ENCODE peak calls at places on chromosomes 3 and 15, in seven cellular contexts. One of them, this sample, is unnamed.

GRCh38 chr15:50066202-50066601 is 52.8 kb downstream of the ATP8B4 start:
- DNase-seq in HepG2: no peak
- DNase-seq in HCT116: no peak
- DNase-seq in A549: peak; percentile 18
- DNase-seq in SK-N-SH: no peak
- DNase-seq in GM23338: peak; percentile 19
- DNase-seq in GM12878: no peak
- DNase-seq in this sample: no peak

GRCh38 chr15:83973816-83974215 is 261.8 kb upstream of the GOLGA6L4 start:
- DNase-seq in HepG2: peak; percentile 2
- DNase-seq in HCT116: no peak
- DNase-seq in A549: peak; percentile 12
- DNase-seq in SK-N-SH: peak; percentile 20
- DNase-seq in GM23338: peak; percentile 33
- DNase-seq in GM12878: no peak
- DNase-seq in this sample: peak; percentile 4

GRCh38 chr15:64485796-64486195 is 25.4 kb downstream of the ZNF609 start:
- DNase-seq in HepG2: no peak
- DNase-seq in HCT116: no peak
- DNase-seq in A549: no peak
- DNase-seq in SK-N-SH: no peak
- DNase-seq in GM23338: no peak
- DNase-seq in GM12878: no peak
- DNase-seq in this sample: no peak

GRCh38 chr15:101642361-101642760 is 9.8 kb downstream of the TM2D3 start:
- DNase-seq in HepG2: no peak
- DNase-seq in HCT116: no peak
- DNase-seq in A549: no peak
- DNase-seq in SK-N-SH: peak; percentile 47
- DNase-seq in GM23338: no peak
- DNase-seq in GM12878: no peak
- DNase-seq in this sample: no peak

GRCh38 chr3:63968612-63969350 is 54.5 kb downstream of the PSMD6 start:
- DNase-seq in HepG2: no peak
- DNase-seq in HCT116: no peak
- DNase-seq in A549: no peak
- DNase-seq in SK-N-SH: no peak
- DNase-seq in GM23338: no peak
- DNase-seq in GM12878: no peak
- DNase-seq in this sample: no peak

GRCh38 chr3:122628567-122628966 is 51.1 kb downstream of the PARP15 start:
- DNase-seq in HepG2: no peak
- DNase-seq in HCT116: no peak
- DNase-seq in A549: no peak
- DNase-seq in SK-N-SH: no peak
- DNase-seq in GM23338: no peak
- DNase-seq in GM12878: no peak
- DNase-seq in this sample: no peak

GRCh38 chr3:57959407-57960173 is 48.6 kb upstream of the FLNB start:
- DNase-seq in HepG2: no peak
- DNase-seq in HCT116: no peak
- DNase-seq in A549: no peak
- DNase-seq in SK-N-SH: no peak
- DNase-seq in GM23338: peak; percentile 62
- DNase-seq in GM12878: no peak
- DNase-seq in this sample: no peak

GRCh38 chr3:183817111-183817510 is 8.3 kb downstream of the MAP6D1 start:
- DNase-seq in HepG2: no peak
- DNase-seq in HCT116: no peak
- DNase-seq in A549: no peak
- DNase-seq in SK-N-SH: no peak
- DNase-seq in GM23338: no peak
- DNase-seq in GM12878: no peak
- DNase-seq in this sample: no peak

GRCh38 chr3:157142315-157142714 is 17.6 kb downstream of the CCNL1 start:
- DNase-seq in HepG2: no peak
- DNase-seq in HCT116: no peak
- DNase-seq in A549: no peak
- DNase-seq in SK-N-SH: no peak
- DNase-seq in GM23338: no peak
- DNase-seq in GM12878: no peak
- DNase-seq in this sample: no peak

GRCh38 chr3:128447561-128448013 is 19.1 kb downstream of the DNAJB8 start:
- DNase-seq in HepG2: no peak
- DNase-seq in HCT116: no peak
- DNase-seq in A549: no peak
- DNase-seq in SK-N-SH: no peak
- DNase-seq in GM23338: no peak
- DNase-seq in GM12878: peak; percentile 45
- DNase-seq in this sample: no peak

GRCh38 chr3:46542801-46543201 is 23.3 kb downstream of the LRRC2 start:
- DNase-seq in HepG2: no peak
- DNase-seq in HCT116: no peak
- DNase-seq in A549: no peak
- DNase-seq in SK-N-SH: no peak
- DNase-seq in GM23338: no peak
- DNase-seq in GM12878: no peak
- DNase-seq in this sample: no peak

GRCh38 chr3:30693470-30694120 is 87.2 kb downstream of the TGFBR2 start:
- DNase-seq in HepG2: peak; percentile 62
- DNase-seq in HCT116: peak; percentile 40
- DNase-seq in A549: peak; percentile 63
- DNase-seq in SK-N-SH: peak; percentile 55
- DNase-seq in GM23338: peak; percentile 89
- DNase-seq in GM12878: peak; percentile 16
- DNase-seq in this sample: peak; percentile 57

GRCh38 chr3:49461443-49462171 is 8.5 kb upstream of the DAG1 start:
- DNase-seq in HepG2: no peak
- DNase-seq in HCT116: no peak
- DNase-seq in A549: no peak
- DNase-seq in SK-N-SH: no peak
- DNase-seq in GM23338: peak; percentile 88
- DNase-seq in GM12878: no peak
- DNase-seq in this sample: no peak

GRCh38 chr3:146382386-146382785 is 87.0 kb downstream of the PLSCR2 start:
- DNase-seq in HepG2: peak; percentile 5
- DNase-seq in HCT116: peak; percentile 19
- DNase-seq in A549: peak; percentile 13
- DNase-seq in SK-N-SH: no peak
- DNase-seq in GM23338: peak; percentile 53
- DNase-seq in GM12878: no peak
- DNase-seq in this sample: peak; percentile 15

DNA sequence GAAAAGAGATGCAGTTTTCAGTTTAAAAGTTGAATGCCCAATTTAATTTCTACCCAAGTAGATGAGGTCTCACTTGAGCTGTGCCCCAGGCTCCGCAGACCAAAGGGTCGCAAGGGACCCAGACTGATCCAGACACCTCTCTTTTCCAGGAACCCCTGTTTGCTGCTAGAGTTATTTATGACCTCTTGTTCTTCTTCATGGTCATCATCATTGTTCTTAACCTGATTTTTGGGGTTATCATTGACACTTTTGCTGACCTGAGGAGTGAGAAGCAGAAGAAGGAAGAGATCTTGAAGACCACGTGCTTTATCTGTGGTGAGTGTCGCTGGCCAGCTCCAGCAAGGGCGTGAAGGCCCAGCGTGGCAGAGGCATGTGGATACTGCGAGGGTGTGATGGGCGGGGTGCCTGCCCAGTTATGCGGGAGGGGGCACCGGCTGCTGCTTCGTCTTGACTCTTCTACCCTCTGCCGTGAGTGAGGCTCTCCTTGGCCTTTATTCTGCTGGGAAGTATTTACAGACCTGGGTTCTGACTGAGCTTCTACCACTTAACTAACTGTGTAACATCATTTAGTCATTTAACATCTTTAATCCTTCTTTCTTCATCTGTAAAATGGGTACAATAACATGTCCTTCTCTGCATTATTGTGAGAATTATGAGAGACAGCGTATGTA is 164.2 kb upstream of the BHLHE40 start:
- DNase-seq in HepG2: no peak
- DNase-seq in HCT116: no peak
- DNase-seq in A549: no peak
- DNase-seq in SK-N-SH: no peak
- DNase-seq in GM23338: no peak
- DNase-seq in GM12878: no peak
- DNase-seq in this sample: no peak
- TF ChIP-seq REST in HepG2: no peak
- TF ChIP-seq REST in HCT116: no peak
- TF ChIP-seq REST in A549: no peak
- TF ChIP-seq REST in SK-N-SH: no peak
- TF ChIP-seq REST in GM23338: no peak
- TF ChIP-seq REST in GM12878: no peak
- TF ChIP-seq REST in this sample: no peak

DNA sequence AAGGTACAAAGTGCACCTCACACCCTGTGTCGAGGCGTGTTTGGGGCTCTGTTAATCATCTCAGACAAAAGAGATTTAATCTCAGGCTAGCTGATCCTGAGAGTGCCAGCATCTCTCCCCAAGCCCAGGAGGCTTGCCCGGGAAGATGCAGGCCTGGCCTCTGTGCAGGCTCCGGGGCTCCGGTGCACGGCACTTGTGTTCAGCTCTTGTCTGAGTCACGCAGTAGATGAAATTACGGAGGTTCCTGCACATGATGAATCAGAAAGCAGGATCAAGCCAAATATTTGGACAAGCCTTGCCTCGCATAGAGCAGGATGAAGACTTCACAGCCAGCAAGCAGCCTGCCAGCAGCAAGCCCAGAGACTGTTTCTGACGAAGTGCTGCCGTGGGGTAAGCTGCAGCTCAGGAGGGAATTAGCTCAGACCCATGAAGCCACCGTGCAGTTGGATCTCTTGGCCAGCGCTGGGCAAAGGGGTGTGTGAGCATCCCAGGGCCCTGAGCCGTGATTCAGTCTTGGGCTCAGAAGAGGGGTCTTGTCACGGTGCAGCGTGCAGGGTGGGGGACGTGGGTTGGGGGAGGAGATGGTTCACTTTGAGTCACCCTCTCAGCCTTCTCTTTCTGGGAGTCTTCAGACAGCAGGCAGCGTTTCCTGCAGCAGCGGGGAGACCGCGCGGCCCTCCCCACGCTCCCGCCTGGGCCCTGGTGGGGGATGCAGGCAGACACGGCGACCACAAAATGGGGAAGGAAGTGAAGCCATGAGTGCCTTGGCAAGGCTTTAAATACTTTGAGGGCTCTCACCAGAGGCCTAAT is 89.2 kb upstream of the MEF2A start:
- DNase-seq in HepG2: peak; percentile 73
- DNase-seq in HCT116: no peak
- DNase-seq in A549: peak; percentile 85
- DNase-seq in SK-N-SH: peak; percentile 78
- DNase-seq in GM23338: no peak
- DNase-seq in GM12878: no peak
- DNase-seq in this sample: peak; percentile 83
- TF ChIP-seq REST in HepG2: no peak
- TF ChIP-seq REST in HCT116: no peak
- TF ChIP-seq REST in A549: no peak
- TF ChIP-seq REST in SK-N-SH: peak; percentile 39
- TF ChIP-seq REST in GM23338: no peak
- TF ChIP-seq REST in GM12878: no peak
- TF ChIP-seq REST in this sample: no peak

GRCh38 chr3:141250828-141251227 is 19.2 kb downstream of the PXYLP1 start:
- DNase-seq in HepG2: no peak
- DNase-seq in HCT116: no peak
- DNase-seq in A549: no peak
- DNase-seq in SK-N-SH: no peak
- DNase-seq in GM23338: no peak
- DNase-seq in GM12878: no peak
- DNase-seq in this sample: no peak

GRCh38 chr3:141257971-141258370 is 26.3 kb downstream of the PXYLP1 start:
- DNase-seq in HepG2: no peak
- DNase-seq in HCT116: no peak
- DNase-seq in A549: no peak
- DNase-seq in SK-N-SH: no peak
- DNase-seq in GM23338: no peak
- DNase-seq in GM12878: no peak
- DNase-seq in this sample: no peak

GRCh38 chr3:141253811-141254210 is 22.2 kb downstream of the PXYLP1 start:
- DNase-seq in HepG2: no peak
- DNase-seq in HCT116: no peak
- DNase-seq in A549: no peak
- DNase-seq in SK-N-SH: no peak
- DNase-seq in GM23338: no peak
- DNase-seq in GM12878: no peak
- DNase-seq in this sample: no peak

GRCh38 chr3:141255864-141256263 is 24.2 kb downstream of the PXYLP1 start:
- DNase-seq in HepG2: peak; percentile 35
- DNase-seq in HCT116: no peak
- DNase-seq in A549: peak; percentile 46
- DNase-seq in SK-N-SH: no peak
- DNase-seq in GM23338: peak; percentile 71
- DNase-seq in GM12878: no peak
- DNase-seq in this sample: no peak

DNA sequence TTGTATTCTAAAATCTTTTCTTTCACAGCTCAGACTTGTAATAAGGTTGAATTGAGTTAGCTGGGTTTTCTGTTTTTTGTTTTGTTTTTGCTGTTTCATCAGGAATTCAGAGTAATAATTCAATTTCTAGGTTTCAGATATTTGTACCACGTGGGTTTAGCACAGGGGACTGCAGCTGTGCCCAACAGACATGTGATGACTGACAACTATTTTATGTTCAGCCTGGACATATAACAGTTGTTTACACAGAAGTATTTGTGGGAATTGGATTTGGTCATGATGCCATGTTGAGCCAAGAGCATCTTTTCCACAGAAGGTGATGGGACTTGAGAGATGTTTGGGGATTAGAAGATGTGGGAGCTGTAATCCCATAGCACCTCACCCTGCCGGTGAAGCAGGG is 23.5 kb downstream of the PXYLP1 start:
- DNase-seq in HepG2: no peak
- DNase-seq in HCT116: no peak
- DNase-seq in A549: no peak
- DNase-seq in SK-N-SH: no peak
- DNase-seq in GM23338: no peak
- DNase-seq in GM12878: no peak
- DNase-seq in this sample: no peak
- TF ChIP-seq REST in HepG2: no peak
- TF ChIP-seq REST in HCT116: no peak
- TF ChIP-seq REST in A549: no peak
- TF ChIP-seq REST in SK-N-SH: no peak
- TF ChIP-seq REST in GM23338: no peak
- TF ChIP-seq REST in GM12878: no peak
- TF ChIP-seq REST in this sample: no peak

DNA sequence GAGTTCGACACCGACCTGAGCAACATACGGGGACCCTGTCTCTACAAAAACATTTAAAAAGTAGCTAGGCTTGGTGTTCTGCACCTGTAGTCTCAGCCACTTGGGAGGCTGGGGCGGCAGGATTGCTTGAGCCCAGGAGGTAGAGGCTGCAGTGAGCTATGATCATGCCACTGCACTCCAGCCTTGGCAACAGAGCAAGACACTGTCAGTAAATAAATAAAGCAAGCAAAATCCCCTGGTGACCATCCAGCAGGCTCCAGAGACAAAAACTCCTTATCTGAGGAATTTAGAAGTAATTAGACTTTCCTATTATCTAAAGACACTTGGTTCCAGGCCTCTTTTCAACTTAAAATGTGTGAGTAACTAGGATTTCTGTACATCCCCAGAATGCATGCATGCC is 29.6 kb upstream of the ZNF774 start:
- DNase-seq in HepG2: no peak
- DNase-seq in HCT116: no peak
- DNase-seq in A549: no peak
- DNase-seq in SK-N-SH: no peak
- DNase-seq in GM23338: no peak
- DNase-seq in GM12878: no peak
- DNase-seq in this sample: no peak
- TF ChIP-seq REST in HepG2: no peak
- TF ChIP-seq REST in HCT116: no peak
- TF ChIP-seq REST in A549: no peak
- TF ChIP-seq REST in SK-N-SH: no peak
- TF ChIP-seq REST in GM23338: no peak
- TF ChIP-seq REST in GM12878: no peak
- TF ChIP-seq REST in this sample: no peak

This sample was measured in Panc1.